ENCODE peak calls at places on chromosomes 4 and X, in four cellular contexts. K, L, B and V are unnamed samples.

GRCh38 chrX:17375631-17376380 is 806 bp downstream of the NHS start:
- DNase-seq in B (peak; percentile 23), K (peak; percentile 16), L (no peak), V (peak; percentile 32)

GRCh38 chr4:7254736-7255487 is 62.6 kb downstream of the SORCS2 start:
- DNase-seq in K (peak; percentile 42), L (no peak), B (no peak), V (no peak)

GRCh38 chrX:115639481-115639880 is 78.5 kb downstream of the PLS3 start:
- DNase-seq in L (no peak), B (no peak), K (no peak), V (no peak)

GRCh38 chrX:13761606-13762005 is 27.1 kb downstream of the OFD1 start:
- DNase-seq in L (no peak), K (no peak), B (no peak), V (no peak)

GRCh38 chr4:153022233-153022632 is 86.1 kb downstream of the FHDC1 start:
- DNase-seq in B (peak; percentile 84), L (no peak), K (no peak), V (no peak)

GRCh38 chr4:519203-519651 is 20.2 kb downstream of the PIGG start:
- DNase-seq in B (no peak), L (no peak), K (no peak), V (no peak)

GRCh38 chr4:186760576-186760975 is 36.9 kb upstream of the FAT1 start:
- DNase-seq in K (no peak), B (no peak), L (no peak), V (peak; percentile 77)

GRCh38 chr4:130896920-130897319 is 1801.0 kb downstream of the C4orf33 start:
- DNase-seq in K (no peak), L (no peak), B (no peak), V (no peak)

GRCh38 chr4:131430302-131430701 is 1718.8 kb upstream of the PCDH10 start:
- DNase-seq in B (no peak), K (no peak), L (no peak), V (no peak)

GRCh38 chr4:54016504-54016903 is 47.9 kb downstream of the CHIC2 start:
- DNase-seq in K (no peak), B (peak; percentile 34), L (no peak), V (no peak)

GRCh38 chr4:114921790-114922581 is 191.4 kb downstream of the NDST4 start:
- DNase-seq in L (no peak), B (no peak), K (no peak), V (no peak)

GRCh38 chrX:129738466-129739308 is at the start of gene XPNPEP2:
- DNase-seq in K (peak; percentile 31), L (no peak), B (no peak), V (no peak)

GRCh38 chr4:26736621-26737020 is 124.0 kb upstream of the STIM2 start:
- DNase-seq in K (no peak), B (no peak), L (no peak), V (peak; percentile 24)

GRCh38 chr4:64538219-64538618 is 129.0 kb upstream of the TECRL start:
- DNase-seq in L (no peak), B (no peak), K (no peak), V (no peak)

GRCh38 chrX:9055354-9055753 is 21.4 kb upstream of the FAM9B start:
- DNase-seq in B (no peak), L (no peak), K (no peak), V (no peak)

GRCh38 chr4:10084651-10085320 is 31.8 kb downstream of the WDR1 start:
- DNase-seq in B (no peak), L (no peak), K (peak; percentile 17), V (no peak)

GRCh38 chr4:4735136-4735754 is 124.2 kb upstream of the MSX1 start:
- DNase-seq in B (no peak), K (no peak), L (no peak), V (no peak)

GRCh38 chrX:45322820-45323219 is 122.1 kb upstream of the DIPK2B start:
- DNase-seq in B (no peak), L (no peak), K (no peak), V (peak; percentile 2)

GRCh38 chr4:10180927-10181744 is 64.5 kb upstream of the WDR1 start:
- DNase-seq in B (no peak), K (no peak), L (no peak), V (peak; percentile 80)

GRCh38 chr4:51870441-51871188 is 27.7 kb downstream of the DCUN1D4 start:
- DNase-seq in K (no peak), B (no peak), L (no peak), V (peak; percentile 2)

GRCh38 chr4:187602339-187603092 is 393.1 kb upstream of the ZFP42 start:
- DNase-seq in L (no peak), K (no peak), B (no peak), V (peak; percentile 74)

GRCh38 chr4:83012631-83013419 is 2.2 kb upstream of the LIN54 start:
- DNase-seq in B (peak; percentile 97), K (peak; percentile 97), L (peak; percentile 93), V (peak; percentile 97)

GRCh38 chr4:140903522-140903928 is 147.3 kb upstream of the TBC1D9 start:
- DNase-seq in B (no peak), L (no peak), K (no peak), V (no peak)

GRCh38 chr4:38815879-38816782 is 11.5 kb upstream of the TLR1 start:
- DNase-seq in K (no peak), L (no peak), B (no peak), V (no peak)

GRCh38 chr4:2874861-2875260 is 31.2 kb downstream of the ADD1 start:
- DNase-seq in K (no peak), L (no peak), B (no peak), V (no peak)

GRCh38 chrX:13283968-13284914 is 35.6 kb downstream of the ATXN3L start:
- DNase-seq in L (no peak), B (no peak), K (no peak), V (peak; percentile 3)

GRCh38 chr4:152856960-152857359 is 77.2 kb downstream of the ARFIP1 start:
- DNase-seq in L (no peak), B (no peak), K (no peak), V (no peak)

GRCh38 chrX:38804481-38805293 is 3.4 kb downstream of the MID1IP1 start:
- DNase-seq in K (peak; percentile 33), B (peak; percentile 19), L (no peak), V (peak; percentile 18)

GRCh38 chr4:69760455-69760854 is at the start of gene SULT1B1:
- DNase-seq in L (peak; percentile 75), K (peak; percentile 13), B (no peak), V (no peak)

GRCh38 chr4:102500371-102501175 is 586 bp upstream of the NFKB1 start:
- DNase-seq in L (peak; percentile 37), B (peak; percentile 27), K (peak; percentile 72), V (peak; percentile 34)

GRCh38 chr4:152920768-152921167 is 15.4 kb upstream of the FHDC1 start:
- DNase-seq in L (no peak), B (no peak), K (no peak), V (peak; percentile 40)

GRCh38 chr4:187606581-187606980 is 389.0 kb upstream of the ZFP42 start:
- DNase-seq in B (peak; percentile 57), L (no peak), K (no peak), V (peak; percentile 42)